ENCODE peak calls at places on chromosome 10, in ten cellular contexts. J is tibial nerve, L is spleen, X is lung, G is cardiac muscle cell, N is neuronal stem cell, E is GM12878, F is GM23248, M is uterus, B is tibial artery. A is an unnamed sample.

GRCh38 chr10:26556756-26557640 is 118.9 kb downstream of the APBB1IP start:
- DNase-seq in M (no peak), L (no peak), F (peak), J (peak), N (peak), E (no peak), B (no peak), X (no peak), G (peak), A (peak)

GRCh38 chr10:70738425-70739121 is 46.6 kb downstream of the TBATA start:
- DNase-seq in J (no peak), B (no peak), F (no peak), M (no peak), L (no peak), E (no peak), X (no peak), G (no peak), N (no peak), A (no peak)

GRCh38 chr10:104300736-104301292 is 31.8 kb downstream of the GSTO2 start:
- DNase-seq in L (no peak), G (peak), M (peak), F (peak), X (no peak), N (no peak), B (peak), E (no peak), J (no peak), A (no peak)

GRCh38 chr10:57689898-57690297 is 577.8 kb downstream of the IPMK start:
- DNase-seq in E (no peak), J (no peak), F (no peak), M (no peak), B (no peak), X (no peak), G (no peak), N (no peak), L (no peak), A (no peak)

GRCh38 chr10:101611506-101611905 is 23.4 kb downstream of the DPCD start:
- DNase-seq in M (no peak), J (no peak), N (no peak), X (no peak), G (peak), L (no peak), F (peak), B (no peak), E (no peak), A (no peak)

GRCh38 chr10:130050008-130050407 is 60.6 kb downstream of the C10orf143 start:
- DNase-seq in F (no peak), J (no peak), M (no peak), X (no peak), B (no peak), E (no peak), N (no peak), G (no peak), L (no peak), A (no peak)

GRCh38 chr10:63466168-63466935 is 575 bp upstream of the JMJD1C start:
- DNase-seq in N (no peak), F (peak), M (no peak), J (peak), E (no peak), B (peak), G (peak), X (no peak), L (peak), A (peak)

GRCh38 chr10:54880943-54881342 is 79.9 kb upstream of the PCDH15 start:
- DNase-seq in G (no peak), N (peak), M (no peak), E (no peak), F (no peak), J (no peak), X (no peak), L (no peak), B (no peak), A (peak)

GRCh38 chr10:100654835-100655759 is 90.3 kb upstream of the PAX2 start:
- DNase-seq in L (peak), X (no peak), N (no peak), G (peak), J (no peak), M (no peak), F (peak), E (no peak), B (no peak), A (peak)

GRCh38 chr10:131968949-131969348 is 12.8 kb downstream of the BNIP3 start:
- DNase-seq in M (no peak), L (peak), F (no peak), J (no peak), N (no peak), E (no peak), G (no peak), B (no peak), X (no peak), A (no peak)

GRCh38 chr10:26759008-26759407 is 61.5 kb downstream of the PDSS1 start:
- DNase-seq in F (no peak), X (no peak), N (no peak), E (no peak), B (no peak), G (no peak), J (no peak), L (no peak), M (no peak), A (peak)

GRCh38 chr10:7593068-7593467 is 73.7 kb downstream of the ITIH5 start:
- DNase-seq in G (peak), L (peak), N (no peak), E (no peak), J (no peak), M (peak), F (peak), B (peak), X (no peak), A (no peak)

DNA sequence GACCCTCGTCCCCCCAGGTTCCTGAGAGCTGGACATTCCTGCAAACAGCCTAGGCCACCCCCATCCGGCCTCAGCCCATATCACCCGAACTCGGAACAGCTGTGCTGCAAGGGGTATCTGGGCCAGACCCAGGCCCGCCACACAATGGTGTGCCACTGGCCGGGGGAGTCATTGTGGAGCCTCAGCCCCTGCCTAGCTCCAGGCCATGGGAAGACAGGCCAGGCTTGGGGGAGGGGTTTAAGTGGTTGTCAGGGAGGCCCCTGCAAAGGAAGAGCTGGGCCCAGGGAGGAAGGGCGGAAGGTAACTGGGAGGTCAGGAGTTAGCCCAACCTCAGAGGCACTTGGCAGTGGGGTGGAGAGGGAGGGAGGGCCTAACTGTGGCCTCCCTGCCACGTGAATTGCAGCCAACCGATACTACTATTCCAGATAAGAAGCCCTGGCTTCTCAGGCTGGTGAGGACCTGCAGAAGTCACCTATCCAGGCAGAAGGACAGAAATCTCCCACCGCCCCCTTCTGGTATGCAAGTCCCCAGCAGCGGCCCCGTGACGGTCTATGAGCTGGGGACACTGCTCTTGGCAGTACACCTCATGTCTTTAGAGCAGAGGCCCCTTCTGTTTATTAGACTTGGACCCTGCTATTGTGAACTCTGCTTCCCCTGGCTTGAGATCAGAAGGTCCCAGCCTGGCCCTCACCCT is 26.8 kb downstream of the VSIR start:
- DNase-seq in J (no peak), X (peak), G (peak), N (no peak), B (no peak), M (no peak), E (no peak), L (peak), F (no peak), A (peak)
- H3K27ac ChIP-seq in J (peak), X (peak), G (peak), N (no peak), B (peak), M (peak), E (peak), L (peak), F (no peak), A (no peak)

GRCh38 chr10:84195044-84195830 is 900 bp downstream of the CDHR1 start:
- DNase-seq in F (no peak), L (peak), M (no peak), X (no peak), J (no peak), N (no peak), B (no peak), G (no peak), E (no peak), A (no peak)
- H3K27ac ChIP-seq in F (no peak), L (no peak), M (no peak), X (no peak), J (no peak), N (no peak), B (no peak), G (no peak), E (no peak), A (no peak)

DNA sequence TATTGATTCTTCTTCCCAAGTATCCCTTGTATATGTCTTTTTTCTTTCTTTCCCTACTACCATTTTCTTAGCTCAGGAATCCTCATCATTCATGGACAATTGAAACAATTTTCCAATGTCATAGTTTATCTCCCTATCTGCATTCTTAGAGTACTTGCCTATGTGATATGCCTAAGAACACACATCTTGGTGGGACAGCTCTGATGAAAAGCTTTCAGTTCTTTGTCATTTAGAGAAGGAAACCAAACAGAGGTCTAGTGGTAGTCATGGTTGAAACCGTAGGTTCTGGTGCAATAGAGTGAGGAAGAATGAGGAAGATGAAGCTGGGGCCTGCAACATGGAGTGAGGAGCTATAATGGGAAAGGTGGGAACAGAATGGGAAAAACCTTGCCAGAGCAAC is 28.2 kb downstream of the TDRD1 start:
- DNase-seq in G (no peak), N (no peak), J (no peak), E (no peak), M (no peak), B (no peak), L (no peak), F (no peak), X (no peak), A (no peak)
- H3K27ac ChIP-seq in G (no peak), N (no peak), J (no peak), E (no peak), M (no peak), B (no peak), L (no peak), F (no peak), X (no peak), A (no peak)

DNA sequence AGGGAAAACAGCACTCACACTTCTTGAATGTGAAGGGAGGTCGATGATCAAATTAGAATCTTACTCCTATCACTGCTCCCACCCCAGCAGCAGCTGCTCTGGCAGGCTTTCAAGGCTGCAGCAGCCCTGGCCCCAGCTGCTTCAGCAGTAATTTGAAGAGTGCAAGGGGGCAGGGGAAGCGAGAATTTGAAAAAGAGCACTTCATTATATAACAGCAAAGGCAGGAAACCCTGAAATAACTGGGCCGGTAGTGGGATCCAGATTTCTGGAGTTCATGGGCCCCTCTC is 44.9 kb downstream of the MYPN start:
- DNase-seq in X (no peak), L (peak), M (peak), N (no peak), J (no peak), B (no peak), E (no peak), F (peak), G (peak), A (peak)
- H3K27ac ChIP-seq in X (peak), L (peak), M (no peak), N (no peak), J (no peak), B (peak), E (no peak), F (peak), G (peak), A (no peak)

DNA sequence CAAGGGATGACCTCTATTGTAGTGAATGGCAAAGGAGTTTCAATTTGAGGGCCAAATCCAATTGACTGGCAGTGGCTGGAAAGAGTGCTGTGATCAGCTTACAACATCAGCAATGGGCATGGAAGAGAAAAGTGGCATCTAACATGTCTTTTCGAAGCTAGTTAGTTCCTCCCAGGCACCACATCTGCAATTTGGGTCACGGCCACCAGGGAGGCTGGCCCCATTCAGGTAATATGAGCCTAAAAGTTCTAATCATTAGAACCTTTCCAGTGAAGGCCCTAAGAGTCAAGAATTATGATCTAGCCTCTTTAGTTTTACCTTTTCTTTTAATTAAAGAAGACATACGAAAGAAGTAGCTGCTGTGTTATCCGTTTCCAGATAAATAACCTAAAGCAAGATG is 17.3 kb downstream of the CRTAC1 start:
- DNase-seq in F (no peak), J (no peak), N (no peak), X (no peak), G (no peak), E (no peak), M (no peak), L (no peak), B (no peak), A (no peak)
- H3K27ac ChIP-seq in F (no peak), J (no peak), N (no peak), X (no peak), G (no peak), E (no peak), M (no peak), L (no peak), B (no peak), A (no peak)

DNA sequence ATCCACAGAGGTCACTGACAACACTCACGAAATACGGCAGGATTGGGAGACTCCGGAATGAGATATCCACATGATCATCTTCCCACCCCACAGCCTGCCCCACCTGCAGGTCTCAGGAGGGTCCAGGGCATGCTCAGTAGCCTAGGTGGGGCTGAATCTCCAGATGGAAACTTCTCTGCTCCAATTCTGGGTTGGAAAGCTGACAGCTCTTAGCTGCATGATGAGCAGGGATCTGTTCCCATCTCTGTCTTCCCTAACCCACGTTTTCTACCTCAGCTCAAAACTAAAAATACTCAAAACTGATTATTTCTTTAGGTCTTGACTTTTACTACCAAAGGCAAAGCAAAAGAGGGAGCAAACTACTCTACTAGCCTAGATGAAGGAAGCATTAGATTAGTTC is 120.8 kb downstream of the SORBS1 start:
- DNase-seq in G (no peak), L (no peak), E (no peak), N (no peak), M (no peak), J (no peak), X (no peak), F (no peak), B (no peak), A (no peak)
- H3K27ac ChIP-seq in G (no peak), L (no peak), E (no peak), N (no peak), M (peak), J (no peak), X (peak), F (no peak), B (peak), A (no peak)

GRCh38 chr10:124083047-124083739 is 10.2 kb downstream of the CHST15 start:
- DNase-seq in E (no peak), F (no peak), X (no peak), L (no peak), N (no peak), J (no peak), M (no peak), B (no peak), G (no peak), A (no peak)
- H3K27ac ChIP-seq in E (no peak), F (no peak), X (no peak), L (peak), N (no peak), J (no peak), M (no peak), B (no peak), G (no peak), A (no peak)

DNA sequence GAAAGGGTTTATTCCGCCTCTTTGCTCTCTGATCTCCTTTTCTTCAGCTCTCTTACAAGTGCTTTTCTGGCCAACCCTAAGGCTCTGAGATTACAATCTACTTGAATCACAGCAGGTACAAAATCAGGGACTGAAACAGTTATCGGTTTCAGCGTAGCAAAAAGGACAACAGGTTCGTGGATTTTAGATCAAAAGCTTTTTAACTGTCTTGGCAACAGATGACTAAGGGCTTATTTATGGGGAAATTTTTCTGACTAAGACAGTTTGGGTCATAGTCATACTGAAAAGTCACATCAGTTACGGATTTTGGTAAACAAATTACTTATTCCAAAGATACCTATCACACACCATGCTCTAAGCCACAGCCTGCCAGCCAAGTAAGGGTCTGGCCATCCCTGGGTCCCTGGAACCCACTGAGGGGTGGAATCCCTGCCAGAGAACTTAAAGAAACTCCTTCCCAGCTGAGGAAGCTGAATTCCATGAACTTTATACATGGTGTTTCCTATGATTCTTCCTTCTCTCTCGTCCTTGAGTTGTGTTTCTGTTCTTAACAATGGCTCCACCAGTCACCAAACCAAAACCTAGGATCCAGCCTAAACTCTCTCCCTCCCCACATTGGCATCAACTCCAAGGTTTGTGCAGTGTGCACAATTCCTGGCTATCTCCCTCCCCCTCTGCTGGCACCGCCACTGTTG is 169.3 kb downstream of the FAM107B start:
- DNase-seq in X (no peak), G (peak), F (peak), N (no peak), B (no peak), J (no peak), L (no peak), M (no peak), E (peak), A (peak)
- H3K27ac ChIP-seq in X (no peak), G (no peak), F (peak), N (no peak), B (peak), J (no peak), L (peak), M (peak), E (peak), A (no peak)

GRCh38 chr10:119246862-119247549 is 39.6 kb downstream of the GRK5 start:
- DNase-seq in E (no peak), X (no peak), M (peak), L (peak), N (no peak), B (peak), G (peak), F (peak), J (peak), A (no peak)
- H3K27ac ChIP-seq in E (no peak), X (no peak), M (peak), L (peak), N (no peak), B (peak), G (no peak), F (peak), J (peak), A (no peak)

GRCh38 chr10:87658858-87659555 is 671 bp upstream of the PAPSS2 start:
- DNase-seq in N (no peak), M (no peak), L (no peak), F (no peak), G (no peak), E (no peak), X (peak), J (no peak), B (no peak), A (no peak)

GRCh38 chr10:87658383-87658795 is 1.3 kb upstream of the PAPSS2 start:
- DNase-seq in E (no peak), N (no peak), X (no peak), F (peak), J (no peak), L (no peak), M (no peak), B (no peak), G (no peak), A (no peak)

GRCh38 chr10:87661861-87662785 is 2.4 kb downstream of the PAPSS2 start:
- DNase-seq in J (no peak), N (no peak), E (no peak), G (peak), F (peak), M (no peak), X (no peak), B (no peak), L (no peak), A (no peak)

GRCh38 chr10:87660484-87661133 is 931 bp downstream of the PAPSS2 start:
- DNase-seq in J (peak), B (peak), N (no peak), M (peak), G (peak), E (no peak), X (no peak), F (peak), L (no peak), A (no peak)

GRCh38 chr10:87659571-87660483 is at the start of gene PAPSS2:
- DNase-seq in G (peak), E (no peak), M (peak), X (peak), B (peak), L (peak), J (peak), F (peak), N (peak), A (peak)
- H3K27ac ChIP-seq in G (no peak), E (no peak), M (peak), X (peak), B (peak), L (peak), J (peak), F (peak), N (no peak), A (no peak)

A was measured in neural progenitor cell.